ENCODE peak calls at places on chromosome 7, in nine cellular contexts. W is NCI-H1048, B is H7, M is neural crest cell, X is GM04503, K is aorta, J is NCI-H524, Z is cerebellar cortex, H is EL. I is an unnamed sample.

GRCh38 chr7:130881091-130881798 is 147.2 kb upstream of the KLF14 start:
- DNase-seq in W (no peak), B (no peak), M (no peak), X (no peak), K (no peak), J (no peak), Z (no peak), H (no peak), I (no peak)

GRCh38 chr7:27921081-27921836 is 181.3 kb downstream of the TAX1BP1 start:
- DNase-seq in W (no peak), B (peak; percentile 56), M (peak; percentile 30), X (peak; percentile 64), K (no peak), J (peak; percentile 76), Z (peak; percentile 72), H (peak; percentile 91), I (peak; percentile 76)

GRCh38 chr7:11702938-11703337 is 129.1 kb downstream of the THSD7A start:
- DNase-seq in W (no peak), B (no peak), M (no peak), X (no peak), K (no peak), J (no peak), Z (no peak), H (no peak), I (no peak)

GRCh38 chr7:151550601-151551286 is 31.0 kb upstream of the RHEB start:
- DNase-seq in W (no peak), B (no peak), M (no peak), X (no peak), K (no peak), J (no peak), Z (no peak), H (peak; percentile 49), I (no peak)

GRCh38 chr7:147774461-147774860 is 816.1 kb upstream of the C7orf33 start:
- DNase-seq in W (no peak), B (no peak), M (no peak), X (no peak), K (no peak), J (peak; percentile 19), Z (no peak), H (no peak), I (no peak)

GRCh38 chr7:107505997-107506682 is 36.3 kb downstream of the GPR22 start:
- DNase-seq in W (no peak), B (no peak), M (no peak), X (no peak), K (no peak), J (no peak), Z (no peak), H (no peak), I (no peak)

GRCh38 chr7:87218941-87219544 is 489 bp downstream of the TMEM243 start:
- DNase-seq in W (no peak), B (peak; percentile 78), M (no peak), X (no peak), K (peak; percentile 83), J (no peak), Z (peak; percentile 56), H (peak; percentile 51), I (peak; percentile 69)

GRCh38 chr7:100682228-100682741 is 8.7 kb downstream of the GNB2 start:
- DNase-seq in W (no peak), B (peak; percentile 63), M (no peak), X (no peak), K (no peak), J (no peak), Z (no peak), H (peak; percentile 70), I (no peak)

GRCh38 chr7:158392251-158392650 is 195.4 kb downstream of the PTPRN2 start:
- DNase-seq in W (no peak), B (no peak), M (no peak), X (no peak), K (no peak), J (no peak), Z (no peak), H (no peak), I (no peak)

GRCh38 chr7:108246227-108246837 is 116.2 kb upstream of the LAMB4 start:
- DNase-seq in W (no peak), B (no peak), M (peak; percentile 28), X (peak; percentile 99), K (peak; percentile 40), J (no peak), Z (no peak), H (peak; percentile 96), I (peak; percentile 36)

GRCh38 chr7:131952365-131952764 is 395.9 kb upstream of the PODXL start:
- DNase-seq in W (no peak), B (no peak), M (no peak), X (no peak), K (no peak), J (no peak), Z (no peak), H (no peak), I (peak; percentile 35)

GRCh38 chr7:155644178-155644970 is at the start of gene RBM33:
- DNase-seq in W (peak; percentile 39), B (peak; percentile 90), M (peak; percentile 67), X (peak; percentile 39), K (peak; percentile 82), J (peak; percentile 58), Z (peak; percentile 86), H (peak; percentile 80), I (peak; percentile 86)

GRCh38 chr7:155660758-155661093 is 16.3 kb downstream of the RBM33 start:
- DNase-seq in W (no peak), B (no peak), M (no peak), X (no peak), K (no peak), J (no peak), Z (no peak), H (no peak), I (no peak)

GRCh38 chr7:150739045-150739432 is 1.8 kb downstream of the GIMAP5 start:
- DNase-seq in W (no peak), B (no peak), M (no peak), X (no peak), K (no peak), J (no peak), Z (peak; percentile 2), H (no peak), I (no peak)

GRCh38 chr7:40760293-40760964 is 625.6 kb downstream of the SUGCT start:
- DNase-seq in W (no peak), B (no peak), M (no peak), X (no peak), K (no peak), J (no peak), Z (no peak), H (no peak), I (no peak)

GRCh38 chr7:1289681-1290261 is 57.1 kb downstream of the UNCX start:
- DNase-seq in W (no peak), B (peak; percentile 87), M (no peak), X (no peak), K (peak; percentile 47), J (no peak), Z (peak; percentile 50), H (no peak), I (no peak)

GRCh38 chr7:155796381-155797261 is 15.6 kb downstream of the SHH start:
- DNase-seq in W (no peak), B (peak; percentile 97), M (peak; percentile 81), X (no peak), K (peak; percentile 71), J (no peak), Z (peak; percentile 13), H (no peak), I (peak; percentile 45)

GRCh38 chr7:84744388-84744787 is 442.5 kb downstream of the SEMA3D start:
- DNase-seq in W (no peak), B (no peak), M (no peak), X (peak; percentile 52), K (no peak), J (no peak), Z (no peak), H (no peak), I (no peak)

GRCh38 chr7:31102973-31103850 is 51.1 kb downstream of the ADCYAP1R1 start:
- DNase-seq in W (no peak), B (peak; percentile 25), M (no peak), X (no peak), K (no peak), J (no peak), Z (no peak), H (no peak), I (no peak)

GRCh38 chr7:2151801-2152612 is 80.7 kb downstream of the MAD1L1 start:
- DNase-seq in W (no peak), B (no peak), M (no peak), X (no peak), K (peak; percentile 9), J (no peak), Z (no peak), H (no peak), I (no peak)

GRCh38 chr7:98211221-98211675 is at the start of gene BHLHA15:
- DNase-seq in W (no peak), B (peak; percentile 98), M (no peak), X (no peak), K (peak; percentile 54), J (peak; percentile 8), Z (no peak), H (peak; percentile 16), I (no peak)

GRCh38 chr7:140347218-140347617 is 51.1 kb downstream of the SLC37A3 start:
- DNase-seq in W (no peak), B (no peak), M (no peak), X (no peak), K (no peak), J (no peak), Z (no peak), H (no peak), I (no peak)

GRCh38 chr7:40263752-40264390 is 129.1 kb downstream of the SUGCT start:
- DNase-seq in W (no peak), B (no peak), M (no peak), X (no peak), K (no peak), J (no peak), Z (no peak), H (no peak), I (no peak)

GRCh38 chr7:3260425-3260762 is 40.7 kb upstream of the SDK1 start:
- DNase-seq in W (no peak), B (no peak), M (no peak), X (no peak), K (no peak), J (peak; percentile 89), Z (no peak), H (no peak), I (no peak)

GRCh38 chr7:10889266-10889898 is 84.3 kb upstream of the PHF14 start:
- DNase-seq in W (peak; percentile 56), B (peak; percentile 70), M (peak; percentile 12), X (no peak), K (no peak), J (peak; percentile 89), Z (peak; percentile 70), H (peak; percentile 47), I (peak; percentile 76)

GRCh38 chr7:90432752-90433151 is 29.5 kb downstream of the CLDN12 start:
- DNase-seq in W (no peak), B (no peak), M (no peak), X (no peak), K (no peak), J (no peak), Z (no peak), H (no peak), I (no peak)

GRCh38 chr7:134289423-134289822 is 27.3 kb downstream of the SLC35B4 start:
- DNase-seq in W (no peak), B (no peak), M (no peak), X (peak; percentile 28), K (no peak), J (no peak), Z (peak; percentile 44), H (no peak), I (no peak)

GRCh38 chr7:93407239-93407638 is 167.3 kb downstream of the CALCR start:
- DNase-seq in W (no peak), B (no peak), M (no peak), X (no peak), K (no peak), J (no peak), Z (no peak), H (no peak), I (peak; percentile 42)

GRCh38 chr7:151814400-151814914 is 62.5 kb downstream of the PRKAG2 start:
- DNase-seq in W (no peak), B (peak; percentile 87), M (peak; percentile 11), X (no peak), K (no peak), J (peak; percentile 11), Z (peak; percentile 75), H (no peak), I (peak; percentile 59)

GRCh38 chr7:71580027-71580426 is 448.1 kb downstream of the GALNT17 start:
- DNase-seq in W (no peak), B (no peak), M (no peak), X (no peak), K (no peak), J (no peak), Z (no peak), H (no peak), I (no peak)

GRCh38 chr7:91416485-91416884 is 152.3 kb downstream of the FZD1 start:
- DNase-seq in W (no peak), B (no peak), M (no peak), X (no peak), K (no peak), J (no peak), Z (no peak), H (no peak), I (no peak)

I was measured in Ammon's horn.